ENCODE peak calls at places on chromosomes 5 and 9, in six cellular contexts. M is ovary, V is HCT116, Y is GM12878, O is IMR-90, I is spleen. R is an unnamed sample. For H3K4me1, the result is how much of the 10 kb centered on the place peaks cover.

GRCh38 chr5:119355636-119356383 is at the start of gene TNFAIP8:
- DNase-seq in V (no peak), M (peak), O (peak), I (peak), Y (no peak), R (peak)

GRCh38 chr5:80083115-80083890 is 48.2 kb downstream of the THBS4 start:
- DNase-seq in M (peak), V (peak), O (peak), I (no peak), Y (no peak), R (no peak)

GRCh38 chr9:113990570-113990907 is 87.6 kb downstream of the AMBP start:
- DNase-seq in I (no peak), V (no peak), Y (no peak), O (no peak), M (no peak), R (no peak)

GRCh38 chr9:99309540-99309939 is 87.5 kb downstream of the SEC61B start:
- DNase-seq in I (no peak), Y (no peak), V (no peak), M (no peak), O (no peak), R (no peak)

GRCh38 chr9:9142001-9142400 is 1342.4 kb upstream of the DMAC1 start:
- DNase-seq in O (no peak), I (no peak), V (no peak), Y (no peak), M (no peak), R (no peak)

GRCh38 chr5:87327998-87328397 is 60.3 kb downstream of the RASA1 start:
- DNase-seq in Y (no peak), O (peak), M (no peak), I (no peak), V (no peak), R (no peak)

GRCh38 chr5:4191024-4191423 is 595.4 kb downstream of the IRX1 start:
- DNase-seq in Y (no peak), O (no peak), I (no peak), M (no peak), V (no peak), R (no peak)

GRCh38 chr9:126781186-126781585 is 23.7 kb upstream of the ZBTB43 start:
- DNase-seq in M (no peak), O (no peak), V (no peak), I (no peak), Y (no peak), R (no peak)

GRCh38 chr5:100600289-100600994 is 65.3 kb downstream of the FAM174A start:
- DNase-seq in Y (no peak), I (no peak), M (no peak), O (no peak), V (no peak), R (no peak)

GRCh38 chr5:148229840-148230239 is 8.5 kb upstream of the MARCOL start:
- DNase-seq in Y (no peak), I (no peak), M (no peak), O (no peak), V (no peak), R (no peak)

GRCh38 chr9:100595391-100596199 is 17.7 kb downstream of the CAVIN4 start:
- DNase-seq in I (no peak), M (no peak), Y (no peak), V (peak), O (peak), R (no peak)

GRCh38 chr9:98045234-98046160 is 11.0 kb upstream of the NANS start:
- DNase-seq in O (no peak), M (no peak), I (no peak), Y (peak), V (peak), R (no peak)

GRCh38 chr5:178242416-178242815 is 9.8 kb upstream of the PHYKPL start:
- DNase-seq in V (no peak), O (no peak), I (no peak), M (no peak), Y (no peak), R (no peak)

GRCh38 chr9:137967280-137967943 is 89.8 kb downstream of the CACNA1B start:
- DNase-seq in V (no peak), O (no peak), M (no peak), Y (no peak), I (peak), R (no peak)

GRCh38 chr5:26805076-26805475 is 233.3 kb downstream of the CDH9 start:
- DNase-seq in Y (no peak), I (no peak), V (no peak), O (no peak), M (no peak), R (no peak)

GRCh38 chr5:72651109-72651508 is 143.9 kb upstream of the ZNF366 start:
- DNase-seq in M (no peak), I (no peak), Y (no peak), V (no peak), O (no peak), R (no peak)

GRCh38 chr5:72213482-72213881 is 106.2 kb downstream of the MAP1B start:
- DNase-seq in V (no peak), M (no peak), Y (no peak), O (no peak), I (no peak), R (no peak)

GRCh38 chr9:134891713-134892112 is 11.1 kb downstream of the FCN2 start:
- DNase-seq in O (no peak), V (no peak), Y (no peak), I (peak), M (no peak), R (no peak)

GRCh38 chr5:151094054-151094858 is 13.4 kb upstream of the TNIP1 start:
- DNase-seq in O (peak), M (no peak), V (no peak), I (peak), Y (no peak), R (peak)

GRCh38 chr5:176653401-176653800 is 6.1 kb downstream of the TSPAN17 start:
- DNase-seq in M (no peak), V (no peak), Y (peak), I (no peak), O (peak), R (no peak)

GRCh38 chr9:127445851-127446719 is 5.1 kb downstream of the RPL12 start:
- DNase-seq in M (no peak), V (no peak), O (no peak), Y (no peak), I (no peak), R (no peak)

GRCh38 chr9:86676426-86676825 is 270.9 kb downstream of the GAS1 start:
- DNase-seq in V (no peak), Y (no peak), O (no peak), I (no peak), M (no peak), R (no peak)

GRCh38 chr5:67679184-67679855 is 482.7 kb upstream of the CD180 start:
- DNase-seq in Y (no peak), M (no peak), O (no peak), V (no peak), I (no peak), R (no peak)

GRCh38 chr5:128498844-128499455 is 39.1 kb downstream of the FBN2 start:
- DNase-seq in V (peak), O (peak), I (no peak), M (no peak), Y (no peak), R (no peak)

GRCh38 chr9:85536076-85536475 is 205.7 kb downstream of the AGTPBP1 start:
- DNase-seq in I (no peak), O (peak), M (no peak), V (no peak), Y (no peak), R (no peak)

GRCh38 chr5:73654171-73654811 is 28.3 kb downstream of the ARHGEF28 start:
- DNase-seq in M (no peak), I (no peak), O (peak), V (no peak), Y (peak), R (no peak)

GRCh38 chr9:134624119-134624826 is 17.3 kb upstream of the COL5A1 start:
- DNase-seq in I (peak), M (peak), O (no peak), V (no peak), Y (no peak), R (no peak)

GRCh38 chr5:115894342-115894741 is 52.6 kb downstream of the AP3S1 start:
- DNase-seq in O (no peak), I (no peak), Y (no peak), M (no peak), V (no peak), R (no peak)

GRCh38 chr9:63817622-63818518 is 1467.1 kb downstream of the FOXD4L5 start:
- DNase-seq in V (no peak), I (peak), M (peak), Y (peak), O (peak), R (peak)

GRCh38 chr5:171543486-171543885 is 124.0 kb downstream of the FGF18 start:
- DNase-seq in M (no peak), V (no peak), I (no peak), O (peak), Y (no peak), R (no peak)

GRCh38 chr9:4077499-4078102 is 222.3 kb downstream of the GLIS3 start:
- DNase-seq in V (peak), Y (no peak), M (peak), O (peak), I (no peak), R (peak)

GRCh38 chr5:65037845-65038815 is 269.4 kb downstream of the CWC27 start:
- DNase-seq in Y (no peak), V (peak), I (no peak), O (no peak), M (no peak), R (peak)

GRCh38 chr9:16361118-16361517 is 509.4 kb downstream of the BNC2 start:
- DNase-seq in O (peak), I (no peak), M (no peak), V (no peak), Y (no peak), R (no peak)

GRCh38 chr5:93100433-93100832 is 480.6 kb downstream of the NR2F1-AS1 start:
- DNase-seq in V (peak), O (peak), M (no peak), I (no peak), Y (no peak), R (no peak)

GRCh38 chr5:72110401-72111013 is 3.2 kb downstream of the MAP1B start:
- DNase-seq in O (no peak), V (no peak), M (no peak), Y (no peak), I (no peak), R (no peak)

GRCh38 chr9:81649475-81649874 is 39.9 kb downstream of the TLE1 start:
- DNase-seq in I (no peak), Y (no peak), V (no peak), M (no peak), O (no peak), R (peak)

GRCh38 chr9:34025811-34026210 is 22.9 kb downstream of the UBAP2 start:
- DNase-seq in M (no peak), Y (no peak), I (no peak), V (no peak), O (no peak), R (no peak)

DNA sequence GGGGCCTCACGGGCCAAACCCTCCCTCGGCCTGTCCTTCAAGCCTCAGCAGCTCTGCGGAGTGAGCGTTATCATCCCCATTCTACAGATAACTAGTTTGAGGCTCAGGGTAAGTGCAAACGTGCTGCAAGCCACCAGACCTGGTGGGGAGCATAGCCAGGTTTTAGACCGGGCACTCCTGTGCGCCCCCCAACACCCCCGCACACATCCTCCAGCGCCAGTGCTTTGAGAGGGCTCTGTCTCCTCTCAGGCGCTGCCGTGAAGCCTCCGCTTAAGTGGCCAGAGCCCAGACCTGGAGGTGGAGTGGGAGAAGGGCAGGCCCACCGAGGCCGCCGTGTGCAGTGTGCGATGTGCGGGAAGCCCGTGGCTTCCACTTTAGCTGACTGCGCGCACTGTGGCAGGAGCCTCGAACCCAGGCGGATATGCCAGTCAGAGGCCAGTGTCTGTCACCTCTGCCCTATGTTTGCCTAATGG is 1.6 kb upstream of the MGAT1 start:
- DNase-seq in M (no peak), O (no peak), V (no peak), I (peak), Y (no peak), R (no peak)
- H3K4me1 ChIP-seq in M (under half), O (under half), V (under half), I (half or more), Y (under half), R (half or more)

DNA sequence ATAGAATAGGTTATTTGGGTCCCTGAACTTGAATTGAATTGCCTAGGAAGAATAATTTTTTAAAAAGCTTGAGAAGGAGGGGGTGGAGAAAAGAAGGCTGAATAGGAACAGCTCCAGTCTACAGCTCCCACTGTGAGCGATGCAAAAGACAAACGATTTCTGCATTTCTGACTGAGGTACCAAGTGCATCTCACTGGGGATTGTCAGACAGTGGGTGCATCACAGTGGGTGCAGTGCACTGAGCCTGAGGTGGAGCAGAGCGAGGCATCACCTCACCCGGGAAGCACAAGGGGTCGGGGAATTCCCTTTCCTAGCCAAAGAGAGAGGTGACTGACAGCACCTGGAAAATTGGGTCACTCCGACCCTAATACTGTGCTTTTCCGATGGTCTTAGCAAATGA is 782.2 kb upstream of the RGMB start:
- DNase-seq in I (no peak), O (no peak), M (no peak), Y (no peak), V (no peak), R (no peak)
- H3K4me3 ChIP-seq in I (no peak), O (no peak), M (no peak), Y (no peak), V (no peak), R (no peak)

GRCh38 chr9:130054820-130055219 is 1.1 kb downstream of the GPR107 start:
- DNase-seq in O (no peak), M (no peak), I (no peak), V (no peak), Y (no peak), R (no peak)

GRCh38 chr9:130053109-130053503 is 600 bp upstream of the GPR107 start:
- DNase-seq in Y (no peak), V (no peak), I (no peak), M (no peak), O (no peak), R (no peak)

GRCh38 chr9:130054428-130054786 is 701 bp downstream of the GPR107 start:
- DNase-seq in Y (no peak), V (no peak), I (no peak), O (no peak), M (no peak), R (no peak)

GRCh38 chr9:130051855-130052254 is 1.9 kb upstream of the GPR107 start:
- DNase-seq in M (no peak), O (no peak), V (no peak), Y (no peak), I (no peak), R (no peak)

DNA sequence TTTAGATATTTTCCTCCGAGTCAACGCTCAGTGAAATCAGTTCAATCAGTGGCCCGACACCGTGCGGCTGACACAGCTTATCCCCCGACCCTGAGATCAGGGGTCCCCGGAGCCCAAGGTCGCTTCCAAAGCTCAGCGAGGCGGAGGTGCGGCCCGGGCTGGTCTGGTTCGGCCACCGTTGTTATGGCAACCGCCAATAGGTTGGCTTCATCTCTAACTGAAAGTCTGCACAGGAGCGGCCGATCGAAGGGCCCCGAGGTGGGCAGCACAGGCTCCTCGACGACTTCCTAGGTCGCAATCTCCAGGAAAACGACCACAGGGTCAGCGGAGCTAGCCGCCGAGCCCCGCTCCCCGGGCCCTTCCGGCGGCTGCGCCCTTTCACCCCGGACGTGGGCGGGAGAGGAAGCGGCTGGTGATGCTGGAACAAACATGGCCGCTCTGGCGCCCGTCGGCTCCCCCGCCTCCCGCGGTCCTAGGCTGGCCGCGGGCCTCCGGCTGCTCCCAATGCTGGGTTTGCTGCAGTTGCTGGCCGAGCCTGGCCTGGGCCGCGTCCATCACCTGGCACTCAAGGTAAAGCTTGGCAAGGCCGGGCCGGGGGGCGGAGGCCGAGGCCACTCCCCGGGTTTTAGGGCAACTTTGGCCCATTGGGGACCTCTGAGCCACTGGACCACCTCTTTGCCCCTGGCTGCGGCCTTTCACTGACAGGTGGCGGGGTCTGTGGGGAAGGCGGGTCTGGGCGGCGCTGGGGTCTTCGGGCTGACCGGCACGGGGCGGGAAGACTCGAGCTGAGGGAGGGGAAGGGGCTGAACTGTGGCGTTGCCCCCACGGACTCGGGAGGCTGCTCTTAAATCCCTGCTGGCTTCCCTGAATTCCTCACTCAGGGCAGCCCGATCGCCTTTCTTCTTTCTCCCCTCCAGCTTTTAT is at the start of gene GPR107:
- DNase-seq in Y (no peak), O (peak), V (peak), I (peak), M (peak), R (peak)
- TF ChIP-seq POLR2A in Y (peak), O (peak), V (peak), I (peak), M (peak), R (peak)

DNA sequence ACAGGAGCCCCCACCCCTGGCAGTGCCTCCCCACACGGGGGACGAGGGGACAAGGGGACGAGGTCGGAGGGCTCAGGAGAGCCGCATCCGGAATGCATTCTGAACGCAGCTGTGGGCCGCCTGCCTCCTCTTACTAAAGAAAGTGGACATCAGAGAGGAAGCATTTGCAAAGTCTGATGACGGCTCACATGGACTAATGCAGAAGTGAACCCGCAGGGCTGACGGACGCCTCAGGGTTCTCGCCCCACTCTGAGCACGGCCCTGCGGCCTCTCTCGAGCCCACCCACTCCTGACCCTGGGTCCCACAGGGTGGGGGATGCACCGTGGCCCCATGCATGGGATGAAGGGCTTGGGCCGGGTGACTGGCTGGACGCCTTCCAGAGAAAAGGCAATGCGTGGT is 5.9 kb downstream of the LPCAT1 start:
- DNase-seq in O (no peak), I (peak), Y (no peak), M (peak), V (no peak), R (peak)
- H3K4me1 ChIP-seq in O (under half), I (half or more), Y (under half), M (under half), V (under half), R (under half)

GRCh38 chr5:169970911-169971436 is 9.3 kb downstream of the INSYN2B start:
- DNase-seq in M (no peak), Y (no peak), I (peak), O (peak), V (no peak), R (no peak)
- H3K4me3 ChIP-seq in M (no peak), Y (no peak), I (no peak), O (no peak), V (no peak), R (no peak)

R was measured in transverse colon.